ENCODE peak calls at places on chromosomes 6 and 20, in four cellular contexts. One of them, this sample, is unnamed.

GRCh38 chr6:159606786-159607185 is 86.3 kb downstream of the SOD2 start:
- DNase-seq in foreskin fibroblast: peak
- DNase-seq in NCI-H1694 treated with DMSO at 0.1 percent for 48 hours: no peak
- DNase-seq in stimulated activated naive B cell treated with anti-CD40 and anti-IgM and Interleukin-4, amounts not matched to agents 10 μg/mL and 1 μg/mL and 100 μg/mL, for 72 hours: no peak
- DNase-seq in this sample: no peak

GRCh38 chr6:6592836-6593235 is 4.3 kb downstream of the LY86 start:
- DNase-seq in foreskin fibroblast: no peak
- DNase-seq in NCI-H1694 treated with DMSO at 0.1 percent for 48 hours: no peak
- DNase-seq in stimulated activated naive B cell treated with anti-CD40 and anti-IgM and Interleukin-4, amounts not matched to agents 10 μg/mL and 1 μg/mL and 100 μg/mL, for 72 hours: no peak
- DNase-seq in this sample: no peak

GRCh38 chr6:87540541-87540940 is 49.2 kb downstream of the RARS2 start:
- DNase-seq in foreskin fibroblast: no peak
- DNase-seq in NCI-H1694 treated with DMSO at 0.1 percent for 48 hours: no peak
- DNase-seq in stimulated activated naive B cell treated with anti-CD40 and anti-IgM and Interleukin-4, amounts not matched to agents 10 μg/mL and 1 μg/mL and 100 μg/mL, for 72 hours: no peak
- DNase-seq in this sample: no peak

GRCh38 chr6:22343864-22344263 is 47.0 kb upstream of the PRL start:
- DNase-seq in foreskin fibroblast: no peak
- DNase-seq in NCI-H1694 treated with DMSO at 0.1 percent for 48 hours: no peak
- DNase-seq in stimulated activated naive B cell treated with anti-CD40 and anti-IgM and Interleukin-4, amounts not matched to agents 10 μg/mL and 1 μg/mL and 100 μg/mL, for 72 hours: no peak
- DNase-seq in this sample: no peak

GRCh38 chr20:46720776-46721425 is 11.5 kb downstream of the SLC2A10 start:
- DNase-seq in foreskin fibroblast: no peak
- DNase-seq in NCI-H1694 treated with DMSO at 0.1 percent for 48 hours: no peak
- DNase-seq in stimulated activated naive B cell treated with anti-CD40 and anti-IgM and Interleukin-4, amounts not matched to agents 10 μg/mL and 1 μg/mL and 100 μg/mL, for 72 hours: no peak
- DNase-seq in this sample: no peak

GRCh38 chr6:107706516-107706915 is 117.6 kb downstream of the SCML4 start:
- DNase-seq in foreskin fibroblast: no peak
- DNase-seq in NCI-H1694 treated with DMSO at 0.1 percent for 48 hours: no peak
- DNase-seq in stimulated activated naive B cell treated with anti-CD40 and anti-IgM and Interleukin-4, amounts not matched to agents 10 μg/mL and 1 μg/mL and 100 μg/mL, for 72 hours: no peak
- DNase-seq in this sample: no peak

GRCh38 chr20:13035399-13036173 is 26.8 kb downstream of the SPTLC3 start:
- DNase-seq in foreskin fibroblast: no peak
- DNase-seq in NCI-H1694 treated with DMSO at 0.1 percent for 48 hours: no peak
- DNase-seq in stimulated activated naive B cell treated with anti-CD40 and anti-IgM and Interleukin-4, amounts not matched to agents 10 μg/mL and 1 μg/mL and 100 μg/mL, for 72 hours: no peak
- DNase-seq in this sample: no peak

GRCh38 chr6:94272327-94272726 is 853.0 kb upstream of the EPHA7 start:
- DNase-seq in foreskin fibroblast: no peak
- DNase-seq in NCI-H1694 treated with DMSO at 0.1 percent for 48 hours: no peak
- DNase-seq in stimulated activated naive B cell treated with anti-CD40 and anti-IgM and Interleukin-4, amounts not matched to agents 10 μg/mL and 1 μg/mL and 100 μg/mL, for 72 hours: no peak
- DNase-seq in this sample: no peak

GRCh38 chr6:107635058-107635515 is 145.2 kb downstream of the SOBP start:
- DNase-seq in foreskin fibroblast: no peak
- DNase-seq in NCI-H1694 treated with DMSO at 0.1 percent for 48 hours: no peak
- DNase-seq in stimulated activated naive B cell treated with anti-CD40 and anti-IgM and Interleukin-4, amounts not matched to agents 10 μg/mL and 1 μg/mL and 100 μg/mL, for 72 hours: no peak
- DNase-seq in this sample: no peak

GRCh38 chr20:19427480-19427879 is 215.0 kb downstream of the SLC24A3 start:
- DNase-seq in foreskin fibroblast: no peak
- DNase-seq in NCI-H1694 treated with DMSO at 0.1 percent for 48 hours: no peak
- DNase-seq in stimulated activated naive B cell treated with anti-CD40 and anti-IgM and Interleukin-4, amounts not matched to agents 10 μg/mL and 1 μg/mL and 100 μg/mL, for 72 hours: no peak
- DNase-seq in this sample: no peak

GRCh38 chr20:8790442-8791074 is 278.3 kb upstream of the PLCB4 start:
- DNase-seq in foreskin fibroblast: no peak
- DNase-seq in NCI-H1694 treated with DMSO at 0.1 percent for 48 hours: peak
- DNase-seq in stimulated activated naive B cell treated with anti-CD40 and anti-IgM and Interleukin-4, amounts not matched to agents 10 μg/mL and 1 μg/mL and 100 μg/mL, for 72 hours: peak
- DNase-seq in this sample: no peak

GRCh38 chr6:105432797-105433196 is 29.9 kb upstream of the PREP start:
- DNase-seq in foreskin fibroblast: peak
- DNase-seq in NCI-H1694 treated with DMSO at 0.1 percent for 48 hours: no peak
- DNase-seq in stimulated activated naive B cell treated with anti-CD40 and anti-IgM and Interleukin-4, amounts not matched to agents 10 μg/mL and 1 μg/mL and 100 μg/mL, for 72 hours: no peak
- DNase-seq in this sample: peak

GRCh38 chr20:40668449-40669228 is 20.4 kb downstream of the MAFB start:
- DNase-seq in foreskin fibroblast: no peak
- DNase-seq in NCI-H1694 treated with DMSO at 0.1 percent for 48 hours: no peak
- DNase-seq in stimulated activated naive B cell treated with anti-CD40 and anti-IgM and Interleukin-4, amounts not matched to agents 10 μg/mL and 1 μg/mL and 100 μg/mL, for 72 hours: no peak
- DNase-seq in this sample: no peak

GRCh38 chr6:7978736-7979135 is 68.1 kb upstream of the TXNDC5 start:
- DNase-seq in foreskin fibroblast: no peak
- DNase-seq in NCI-H1694 treated with DMSO at 0.1 percent for 48 hours: no peak
- DNase-seq in stimulated activated naive B cell treated with anti-CD40 and anti-IgM and Interleukin-4, amounts not matched to agents 10 μg/mL and 1 μg/mL and 100 μg/mL, for 72 hours: peak
- DNase-seq in this sample: no peak

GRCh38 chr20:25574411-25574810 is 10.9 kb downstream of the NINL start:
- DNase-seq in foreskin fibroblast: peak
- DNase-seq in NCI-H1694 treated with DMSO at 0.1 percent for 48 hours: no peak
- DNase-seq in stimulated activated naive B cell treated with anti-CD40 and anti-IgM and Interleukin-4, amounts not matched to agents 10 μg/mL and 1 μg/mL and 100 μg/mL, for 72 hours: no peak
- DNase-seq in this sample: no peak

GRCh38 chr6:170038251-170038650 is 252.6 kb downstream of the DLL1 start:
- DNase-seq in foreskin fibroblast: no peak
- DNase-seq in NCI-H1694 treated with DMSO at 0.1 percent for 48 hours: no peak
- DNase-seq in stimulated activated naive B cell treated with anti-CD40 and anti-IgM and Interleukin-4, amounts not matched to agents 10 μg/mL and 1 μg/mL and 100 μg/mL, for 72 hours: no peak
- DNase-seq in this sample: no peak

GRCh38 chr6:140909620-140910019 is 1223.1 kb upstream of the GJE1 start:
- DNase-seq in foreskin fibroblast: peak
- DNase-seq in NCI-H1694 treated with DMSO at 0.1 percent for 48 hours: no peak
- DNase-seq in stimulated activated naive B cell treated with anti-CD40 and anti-IgM and Interleukin-4, amounts not matched to agents 10 μg/mL and 1 μg/mL and 100 μg/mL, for 72 hours: no peak
- DNase-seq in this sample: no peak

GRCh38 chr6:24926192-24926591 is 9.6 kb downstream of the RIPOR2 start:
- DNase-seq in foreskin fibroblast: no peak
- DNase-seq in NCI-H1694 treated with DMSO at 0.1 percent for 48 hours: no peak
- DNase-seq in stimulated activated naive B cell treated with anti-CD40 and anti-IgM and Interleukin-4, amounts not matched to agents 10 μg/mL and 1 μg/mL and 100 μg/mL, for 72 hours: no peak
- DNase-seq in this sample: no peak

GRCh38 chr6:44247338-44248302 is 719 bp downstream of the HSP90AB1 start:
- DNase-seq in foreskin fibroblast: no peak
- DNase-seq in NCI-H1694 treated with DMSO at 0.1 percent for 48 hours: no peak
- DNase-seq in stimulated activated naive B cell treated with anti-CD40 and anti-IgM and Interleukin-4, amounts not matched to agents 10 μg/mL and 1 μg/mL and 100 μg/mL, for 72 hours: peak
- DNase-seq in this sample: no peak

GRCh38 chr6:138336221-138336620 is 41.5 kb upstream of the SMIM28 start:
- DNase-seq in foreskin fibroblast: no peak
- DNase-seq in NCI-H1694 treated with DMSO at 0.1 percent for 48 hours: no peak
- DNase-seq in stimulated activated naive B cell treated with anti-CD40 and anti-IgM and Interleukin-4, amounts not matched to agents 10 μg/mL and 1 μg/mL and 100 μg/mL, for 72 hours: no peak
- DNase-seq in this sample: no peak

GRCh38 chr6:167793421-167793820 is 33.3 kb upstream of the AFDN start:
- DNase-seq in foreskin fibroblast: no peak
- DNase-seq in NCI-H1694 treated with DMSO at 0.1 percent for 48 hours: no peak
- DNase-seq in stimulated activated naive B cell treated with anti-CD40 and anti-IgM and Interleukin-4, amounts not matched to agents 10 μg/mL and 1 μg/mL and 100 μg/mL, for 72 hours: no peak
- DNase-seq in this sample: no peak

GRCh38 chr20:43752561-43753301 is 25.9 kb upstream of the GTSF1L start:
- DNase-seq in foreskin fibroblast: peak
- DNase-seq in NCI-H1694 treated with DMSO at 0.1 percent for 48 hours: no peak
- DNase-seq in stimulated activated naive B cell treated with anti-CD40 and anti-IgM and Interleukin-4, amounts not matched to agents 10 μg/mL and 1 μg/mL and 100 μg/mL, for 72 hours: peak
- DNase-seq in this sample: peak

GRCh38 chr6:35663447-35664235 is 25.1 kb downstream of the FKBP5 start:
- DNase-seq in foreskin fibroblast: peak
- DNase-seq in NCI-H1694 treated with DMSO at 0.1 percent for 48 hours: no peak
- DNase-seq in stimulated activated naive B cell treated with anti-CD40 and anti-IgM and Interleukin-4, amounts not matched to agents 10 μg/mL and 1 μg/mL and 100 μg/mL, for 72 hours: no peak
- DNase-seq in this sample: no peak

GRCh38 chr6:56753801-56754200 is 111.1 kb upstream of the DST start:
- DNase-seq in foreskin fibroblast: no peak
- DNase-seq in NCI-H1694 treated with DMSO at 0.1 percent for 48 hours: no peak
- DNase-seq in stimulated activated naive B cell treated with anti-CD40 and anti-IgM and Interleukin-4, amounts not matched to agents 10 μg/mL and 1 μg/mL and 100 μg/mL, for 72 hours: no peak
- DNase-seq in this sample: no peak

GRCh38 chr6:69631552-69632346 is 165.1 kb downstream of the LMBRD1 start:
- DNase-seq in foreskin fibroblast: no peak
- DNase-seq in NCI-H1694 treated with DMSO at 0.1 percent for 48 hours: no peak
- DNase-seq in stimulated activated naive B cell treated with anti-CD40 and anti-IgM and Interleukin-4, amounts not matched to agents 10 μg/mL and 1 μg/mL and 100 μg/mL, for 72 hours: no peak
- DNase-seq in this sample: no peak

GRCh38 chr6:18117136-18117535 is 5.3 kb downstream of the NHLRC1 start:
- DNase-seq in foreskin fibroblast: no peak
- DNase-seq in NCI-H1694 treated with DMSO at 0.1 percent for 48 hours: no peak
- DNase-seq in stimulated activated naive B cell treated with anti-CD40 and anti-IgM and Interleukin-4, amounts not matched to agents 10 μg/mL and 1 μg/mL and 100 μg/mL, for 72 hours: no peak
- DNase-seq in this sample: no peak

GRCh38 chr20:58647814-58648501 is 3.1 kb upstream of the STX16 start:
- DNase-seq in foreskin fibroblast: no peak
- DNase-seq in NCI-H1694 treated with DMSO at 0.1 percent for 48 hours: no peak
- DNase-seq in stimulated activated naive B cell treated with anti-CD40 and anti-IgM and Interleukin-4, amounts not matched to agents 10 μg/mL and 1 μg/mL and 100 μg/mL, for 72 hours: no peak
- DNase-seq in this sample: peak

This sample was measured in AG09309.